ENCODE peak calls at places on chromosomes 11 and 22, in six cellular contexts. E, B, C, A, K and V are unnamed samples. For H3K4me1, the result is how much of the 10 kb centered on the place peaks cover.

GRCh38 chr11:92225563-92226308 is 1.1 kb downstream of the FAT3 start:
- DNase-seq in K (no peak), E (no peak), A (no peak), B (peak), C (no peak), V (peak)

GRCh38 chr11:63485777-63486176 is 5.2 kb downstream of the PLAAT5 start:
- DNase-seq in E (no peak), C (no peak), B (no peak), K (no peak), A (no peak), V (no peak)

GRCh38 chr11:104467414-104467813 is 303.5 kb upstream of the PDGFD start:
- DNase-seq in K (no peak), B (no peak), E (no peak), C (no peak), A (no peak), V (no peak)

GRCh38 chr11:76745059-76745376 is 38.1 kb upstream of the TSKU start:
- DNase-seq in C (no peak), K (no peak), A (no peak), E (no peak), B (no peak), V (no peak)

GRCh38 chr11:93541884-93542752 is 1.1 kb downstream of the SMCO4 start:
- DNase-seq in B (peak), E (peak), C (peak), K (no peak), A (peak), V (peak)

GRCh38 chr11:44566952-44567875 is 1.8 kb downstream of the CD82 start:
- DNase-seq in C (no peak), E (no peak), A (no peak), K (no peak), B (no peak), V (no peak)

GRCh38 chr11:16363709-16364108 is 7.4 kb upstream of the SOX6 start:
- DNase-seq in E (no peak), A (no peak), C (no peak), K (no peak), B (no peak), V (no peak)

GRCh38 chr22:20155330-20156041 is 4.6 kb upstream of the CCDC188 start:
- DNase-seq in E (no peak), B (no peak), C (no peak), K (no peak), A (peak), V (no peak)

GRCh38 chr11:70713436-70713835 is 315.1 kb downstream of the CTTN start:
- DNase-seq in E (no peak), K (no peak), B (no peak), C (no peak), A (no peak), V (no peak)
- H3K4me1 ChIP-seq in E (under half), K (under half), B (under half), C (under half), A (under half), V (under half)

GRCh38 chr22:38870791-38871359 is 1.1 kb downstream of the CBX6 start:
- DNase-seq in E (no peak), A (no peak), K (no peak), C (no peak), B (no peak), V (no peak)
- H3K27ac ChIP-seq in E (peak), A (peak), K (peak), C (peak), B (peak), V (peak)

DNA sequence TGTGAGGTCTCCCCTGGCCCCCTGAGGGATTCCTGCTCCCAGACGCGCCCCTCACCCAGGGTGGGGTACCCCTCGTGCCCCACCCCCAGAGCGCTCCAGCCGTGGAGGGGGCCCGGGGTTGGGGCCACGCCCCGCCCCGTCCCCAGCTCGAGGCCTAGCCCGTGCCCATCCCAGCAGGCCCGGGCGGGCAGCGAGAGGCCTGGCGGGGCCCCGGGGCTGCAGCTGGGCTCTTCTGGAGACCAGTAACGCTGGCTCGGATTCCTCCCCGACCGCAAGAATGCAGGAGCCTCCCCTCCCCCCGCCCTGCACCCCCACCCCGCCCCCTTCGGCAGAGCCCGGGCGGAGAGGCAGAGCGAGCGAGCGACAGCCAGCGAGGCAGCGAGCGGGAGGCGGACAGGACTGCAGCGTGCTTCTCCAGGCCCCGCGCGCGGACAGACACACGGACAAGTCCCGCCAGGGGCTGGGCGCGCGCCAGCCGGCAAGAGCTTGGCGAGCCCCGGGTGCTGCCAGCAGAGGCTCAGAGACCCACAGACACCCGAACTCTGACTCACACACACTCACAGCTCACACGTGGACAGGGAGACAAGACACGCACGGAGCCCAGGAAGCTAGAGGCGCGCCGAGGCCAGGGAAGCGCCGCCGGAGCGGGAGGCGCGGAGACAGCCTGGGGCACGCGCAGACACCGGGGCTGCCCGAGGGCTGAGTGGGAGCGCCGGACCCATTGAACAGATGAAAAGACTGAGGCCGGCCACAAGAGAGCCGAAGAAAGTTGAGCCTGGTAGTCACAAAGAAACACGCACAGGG is 15.2 kb downstream of the BCL9L start:
- DNase-seq in E (peak), A (peak), K (no peak), C (no peak), B (peak), V (peak)
- TF ChIP-seq POLR2A in E (no peak), A (no peak), K (no peak), C (peak), B (no peak), V (peak)

GRCh38 chr22:36406139-36406538 is 18.4 kb upstream of the MYH9 start:
- DNase-seq in B (no peak), A (peak), C (no peak), K (no peak), E (no peak), V (no peak)
- H3K4me1 ChIP-seq in B (under half), A (under half), C (under half), K (under half), E (under half), V (under half)

GRCh38 chr11:67627788-67628624 is 1.7 kb downstream of the NUDT8 start:
- DNase-seq in C (no peak), K (no peak), A (no peak), B (peak), E (no peak), V (peak)

GRCh38 chr11:67627394-67627787 is 2.3 kb downstream of the NUDT8 start:
- DNase-seq in E (no peak), C (no peak), B (no peak), A (no peak), K (no peak), V (no peak)

GRCh38 chr11:67630230-67630942 is 649 bp upstream of the NUDT8 start:
- DNase-seq in A (peak), C (peak), K (peak), E (peak), B (peak), V (peak)

GRCh38 chr11:67629386-67630229 is at the start of gene NUDT8:
- DNase-seq in A (peak), K (no peak), B (peak), C (peak), E (peak), V (peak)

GRCh38 chr11:67628710-67629385 is 889 bp downstream of the NUDT8 start:
- DNase-seq in K (no peak), A (no peak), E (no peak), B (no peak), C (no peak), V (peak)
- H3K27ac ChIP-seq in K (peak), A (no peak), E (peak), B (peak), C (peak), V (peak)

GRCh38 chr11:120335928-120336640 is at the start of gene ARHGEF12:
- DNase-seq in A (peak), C (peak), B (peak), K (peak), E (peak), V (peak)
- TF ChIP-seq POLR2A in A (peak), C (peak), B (peak), K (no peak), E (peak), V (peak)